ENCODE peak calls at places on chromosomes 1 and 21, in eight cellular contexts. F, C, Z, U, H, M, A and T are unnamed samples.

GRCh38 chr1:151819951-151820623 is 11.5 kb downstream of the RORC start:
- DNase-seq in M (no peak), A (no peak), U (no peak), F (no peak), H (peak), Z (no peak), C (no peak), T (no peak)

GRCh38 chr1:209879539-209879938 is 51.8 kb downstream of the UTP25 start:
- DNase-seq in C (no peak), Z (no peak), H (no peak), U (no peak), F (no peak), A (no peak), M (no peak), T (no peak)

GRCh38 chr1:207925210-207925609 is 14.3 kb upstream of the CD34 start:
- DNase-seq in C (no peak), U (no peak), A (peak), H (peak), F (peak), M (no peak), Z (peak), T (peak)

GRCh38 chr1:158002630-158003408 is 9.4 kb downstream of the KIRREL1 start:
- DNase-seq in H (no peak), A (peak), C (no peak), Z (no peak), F (no peak), U (no peak), M (no peak), T (no peak)

GRCh38 chr1:184827600-184828368 is 73.1 kb upstream of the EDEM3 start:
- DNase-seq in M (no peak), Z (no peak), H (no peak), U (no peak), F (no peak), A (no peak), C (no peak), T (no peak)

GRCh38 chr1:180567664-180568063 is 8.9 kb downstream of the OVAAL start:
- DNase-seq in U (no peak), A (no peak), Z (no peak), M (no peak), C (no peak), H (no peak), F (no peak), T (no peak)

GRCh38 chr1:207972350-207972749 is 61.4 kb upstream of the CD34 start:
- DNase-seq in Z (no peak), F (no peak), H (no peak), A (no peak), U (no peak), M (no peak), C (no peak), T (no peak)

GRCh38 chr21:42081138-42081537 is 10.0 kb downstream of the UMODL1 start:
- DNase-seq in M (no peak), Z (no peak), H (no peak), U (no peak), F (no peak), A (no peak), C (no peak), T (no peak)

GRCh38 chr21:36075171-36075570 is 5.3 kb downstream of the CBR1 start:
- DNase-seq in U (no peak), A (no peak), F (no peak), M (no peak), Z (peak), C (no peak), H (no peak), T (no peak)

GRCh38 chr1:52907068-52907811 is 14.3 kb downstream of the ECHDC2 start:
- DNase-seq in H (no peak), F (peak), C (no peak), Z (no peak), U (no peak), A (no peak), M (no peak), T (no peak)

GRCh38 chr1:46581685-46582455 is 22.2 kb downstream of the MKNK1 start:
- DNase-seq in H (no peak), M (no peak), U (no peak), C (no peak), A (no peak), Z (no peak), F (no peak), T (no peak)
- TF ChIP-seq POLR2AphosphoS5 in H (no peak), M (no peak), U (no peak), C (no peak), A (no peak), Z (no peak), F (no peak), T (no peak)

GRCh38 chr1:148264374-148265276 is 112.5 kb upstream of the NBPF11 start:
- DNase-seq in A (peak), C (peak), U (no peak), H (no peak), M (no peak), Z (no peak), F (peak), T (no peak)

GRCh38 chr1:148263906-148264255 is 111.8 kb upstream of the NBPF11 start:
- DNase-seq in M (no peak), Z (peak), A (peak), F (no peak), U (peak), C (no peak), H (peak), T (no peak)

DNA sequence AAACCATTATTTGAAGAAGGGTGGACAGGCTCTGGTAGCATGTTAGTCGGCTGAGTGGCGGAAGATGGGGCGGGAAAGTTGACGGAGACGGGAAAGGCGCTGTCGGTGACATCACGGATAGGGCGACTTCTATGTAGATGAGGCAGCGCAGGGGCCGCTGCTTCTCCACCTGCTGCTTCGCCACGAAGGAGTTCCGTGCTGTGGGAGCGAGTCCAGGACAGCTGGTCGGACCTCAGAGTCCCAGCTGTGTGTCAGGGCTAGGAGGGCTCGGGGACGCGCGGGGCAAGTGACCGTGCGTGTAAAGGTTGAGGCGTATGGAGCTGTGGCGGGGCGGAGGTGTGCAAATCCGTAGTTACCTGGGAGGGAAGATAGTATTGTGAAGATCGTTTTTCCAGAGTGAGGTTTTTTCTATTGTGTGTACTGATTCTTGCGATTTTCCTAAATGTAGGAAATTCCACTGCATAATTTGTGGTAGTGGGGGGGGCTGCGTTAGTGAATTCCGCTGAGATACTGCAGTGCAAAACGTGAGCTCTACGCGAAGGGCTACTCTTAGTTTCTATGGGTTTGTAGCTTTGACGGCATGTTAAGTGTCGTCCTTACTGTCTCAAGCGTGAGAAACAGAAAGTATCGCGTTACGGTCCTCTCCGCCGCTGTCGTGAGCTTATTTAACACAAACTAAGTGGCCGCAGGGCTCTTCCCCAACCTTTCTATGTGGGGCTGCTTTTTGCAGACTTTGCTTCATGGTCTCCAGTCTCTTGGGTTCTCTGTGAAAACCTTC is 111.2 kb upstream of the NBPF11 start:
- DNase-seq in H (peak), C (peak), Z (peak), U (peak), A (peak), M (peak), F (peak), T (peak)
- TF ChIP-seq POLR2AphosphoS5 in H (no peak), C (peak), Z (no peak), U (peak), A (peak), M (peak), F (peak), T (peak)

GRCh38 chr1:160646711-160647328 is at the start of gene SLAMF1:
- DNase-seq in A (no peak), Z (no peak), M (no peak), U (peak), H (no peak), C (no peak), F (no peak), T (no peak)

GRCh38 chr1:160646192-160646591 is 652 bp downstream of the SLAMF1 start:
- DNase-seq in M (no peak), U (no peak), C (no peak), H (no peak), A (no peak), Z (no peak), F (no peak), T (no peak)

GRCh38 chr1:160647329-160647720 is 481 bp upstream of the SLAMF1 start:
- DNase-seq in A (no peak), F (no peak), M (no peak), U (no peak), H (no peak), C (no peak), Z (no peak), T (no peak)

GRCh38 chr1:160644399-160644798 is 2.4 kb downstream of the SLAMF1 start:
- DNase-seq in M (no peak), U (no peak), C (no peak), F (no peak), A (no peak), H (no peak), Z (no peak), T (no peak)

GRCh38 chr1:160645386-160646063 is 1.3 kb downstream of the SLAMF1 start:
- DNase-seq in A (no peak), F (no peak), H (no peak), U (no peak), C (no peak), M (no peak), Z (no peak), T (no peak)
- TF ChIP-seq POLR2AphosphoS5 in A (no peak), F (no peak), H (no peak), U (no peak), C (no peak), M (peak), Z (no peak), T (no peak)

DNA sequence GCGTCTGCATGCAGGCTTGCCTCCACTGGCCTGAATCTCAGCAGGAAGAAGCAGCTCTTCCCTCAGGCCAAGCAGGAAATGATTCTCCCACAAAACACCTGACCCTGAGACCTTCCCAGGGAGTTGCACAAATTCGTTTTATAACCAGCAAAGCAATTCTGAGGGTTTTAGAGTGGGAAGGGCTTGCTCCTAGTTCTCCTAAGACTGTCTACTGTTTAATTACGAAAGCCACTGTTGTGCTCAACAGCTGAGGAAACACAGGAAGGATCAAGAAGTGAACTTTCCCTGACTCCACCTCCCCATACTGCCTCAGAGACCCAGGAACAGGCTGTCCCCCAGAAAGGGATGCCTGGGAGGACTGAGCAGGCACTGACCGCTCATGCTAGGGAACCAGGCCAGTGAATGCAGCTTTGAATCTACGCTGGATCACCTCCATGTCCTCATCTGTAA is 37.0 kb upstream of the PUM1 start:
- DNase-seq in U (peak), H (no peak), F (no peak), C (no peak), M (no peak), A (no peak), Z (no peak), T (peak)
- TF ChIP-seq POLR2AphosphoS5 in U (peak), H (no peak), F (no peak), C (no peak), M (no peak), A (no peak), Z (no peak), T (no peak)

GRCh38 chr21:39349211-39350093 is 564 bp upstream of the HMGN1 start:
- DNase-seq in Z (peak), H (peak), U (peak), A (peak), F (peak), C (peak), M (peak), T (peak)
- TF ChIP-seq POLR2AphosphoS5 in Z (peak), H (peak), U (peak), A (peak), F (peak), C (peak), M (peak), T (no peak)

GRCh38 chr1:9066945-9067807 is 2.3 kb downstream of the SLC2A5 start:
- DNase-seq in Z (no peak), H (no peak), A (no peak), M (no peak), U (peak), F (no peak), C (peak), T (peak)

GRCh38 chr1:9068971-9069323 is 488 bp downstream of the SLC2A5 start:
- DNase-seq in F (no peak), Z (no peak), A (no peak), U (no peak), H (no peak), C (no peak), M (no peak), T (no peak)

GRCh38 chr1:9070421-9071015 is 1.1 kb upstream of the SLC2A5 start:
- DNase-seq in C (no peak), Z (peak), F (no peak), A (no peak), H (no peak), U (no peak), M (no peak), T (no peak)

GRCh38 chr1:9071554-9072235 is 2.3 kb upstream of the SLC2A5 start:
- DNase-seq in H (no peak), C (no peak), F (peak), M (no peak), Z (no peak), U (no peak), A (peak), T (peak)

DNA sequence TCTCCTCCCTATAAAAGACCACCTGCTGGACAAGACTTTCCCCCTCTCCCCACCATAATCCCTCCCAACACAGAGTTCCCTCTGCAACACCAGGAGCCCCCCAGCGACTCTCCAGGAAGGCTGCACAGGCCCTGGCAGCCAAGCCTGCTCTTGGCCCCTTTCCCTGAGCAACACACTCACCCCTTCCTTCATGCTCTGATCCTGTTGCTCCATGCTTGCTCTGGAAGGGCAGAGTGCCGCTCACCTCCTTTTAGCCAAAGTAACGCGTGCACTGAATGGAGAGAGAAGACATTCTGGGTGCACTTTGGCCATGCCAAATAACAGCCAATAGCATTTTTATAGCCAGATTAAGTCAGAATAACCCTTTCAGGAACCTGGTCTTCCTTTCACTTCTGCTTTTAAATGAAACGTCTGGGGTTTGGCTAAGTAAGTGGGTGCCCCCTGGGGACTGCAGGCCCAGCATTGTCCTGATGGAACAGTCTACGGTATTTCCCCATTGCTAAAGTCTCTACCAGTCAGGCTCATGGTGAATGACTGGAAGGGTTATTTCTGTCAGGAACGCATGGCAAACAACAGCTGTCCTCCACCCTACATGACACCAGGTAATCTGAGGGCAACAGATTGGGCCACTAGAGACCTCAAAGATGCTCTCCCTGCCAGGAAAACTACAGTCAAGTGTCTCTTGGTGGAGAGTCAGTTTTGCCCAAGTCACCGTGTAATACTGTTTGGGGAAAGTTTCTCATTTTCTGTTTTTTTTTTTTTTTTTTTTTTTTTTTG is at the start of gene SLC2A5:
- DNase-seq in A (no peak), U (peak), M (peak), F (no peak), C (no peak), H (no peak), Z (peak), T (peak)
- TF ChIP-seq POLR2AphosphoS5 in A (no peak), U (peak), M (peak), F (no peak), C (no peak), H (no peak), Z (no peak), T (no peak)

DNA sequence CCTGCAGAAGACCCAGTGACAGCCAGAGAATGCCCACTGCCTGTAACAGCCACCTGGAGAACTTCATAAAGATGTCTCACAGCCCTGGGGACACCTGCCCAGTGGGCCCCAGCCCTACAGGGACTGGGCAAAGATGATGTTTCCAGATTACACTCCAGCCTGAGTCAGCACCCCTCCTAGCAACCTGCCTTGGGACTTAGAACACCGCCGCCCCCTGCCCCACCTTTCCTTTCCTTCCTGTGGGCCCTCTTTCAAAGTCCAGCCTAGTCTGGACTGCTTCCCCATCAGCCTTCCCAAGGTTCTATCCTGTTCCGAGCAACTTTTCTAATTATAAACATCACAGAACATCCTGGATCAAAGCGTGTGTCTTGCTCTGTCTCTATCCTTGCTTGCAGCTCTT is 14.7 kb upstream of the PINK1 start:
- DNase-seq in F (no peak), Z (no peak), A (no peak), U (no peak), M (no peak), C (no peak), H (no peak), T (no peak)
- TF ChIP-seq POLR2AphosphoS5 in F (no peak), Z (no peak), A (no peak), U (no peak), M (no peak), C (no peak), H (no peak), T (no peak)